ENCODE peak calls at places on chromosomes 13 and 19, in six cellular contexts. One of them, this sample, is unnamed.

GRCh38 chr13:65292488-65292901 is 1937.6 kb downstream of the PCDH9 start:
- DNase-seq in mammary epithelial cell: no peak
- DNase-seq in K562: no peak
- DNase-seq in mesendoderm: peak; percentile 96
- DNase-seq in mesenchymal stem cell: peak; percentile 79
- DNase-seq in colonic mucosa: no peak
- DNase-seq in this sample: peak; percentile 77

GRCh38 chr13:51643114-51643881 is 59.0 kb downstream of the WDFY2 start:
- DNase-seq in mesenchymal stem cell: peak; percentile 95
- DNase-seq in mesendoderm: peak; percentile 89
- DNase-seq in colonic mucosa: no peak
- DNase-seq in K562: no peak
- DNase-seq in mammary epithelial cell: peak; percentile 86
- DNase-seq in this sample: peak; percentile 78

GRCh38 chr13:60604058-60604457 is 207.0 kb downstream of the TDRD3 start:
- DNase-seq in mammary epithelial cell: no peak
- DNase-seq in mesenchymal stem cell: no peak
- DNase-seq in K562: no peak
- DNase-seq in mesendoderm: no peak
- DNase-seq in colonic mucosa: no peak
- DNase-seq in this sample: no peak

GRCh38 chr13:94557836-94558235 is 38.1 kb downstream of the TGDS start:
- DNase-seq in colonic mucosa: no peak
- DNase-seq in mesendoderm: no peak
- DNase-seq in mesenchymal stem cell: peak; percentile 20
- DNase-seq in K562: no peak
- DNase-seq in mammary epithelial cell: no peak
- DNase-seq in this sample: no peak

GRCh38 chr13:33270906-33271538 is 14.5 kb downstream of the STARD13 start:
- DNase-seq in mesenchymal stem cell: peak; percentile 56
- DNase-seq in K562: no peak
- DNase-seq in mammary epithelial cell: no peak
- DNase-seq in colonic mucosa: no peak
- DNase-seq in mesendoderm: no peak
- DNase-seq in this sample: peak; percentile 69

GRCh38 chr13:106899444-106899843 is 331.5 kb upstream of the ARGLU1 start:
- DNase-seq in mesenchymal stem cell: no peak
- DNase-seq in K562: no peak
- DNase-seq in colonic mucosa: no peak
- DNase-seq in mammary epithelial cell: no peak
- DNase-seq in mesendoderm: no peak
- DNase-seq in this sample: no peak

GRCh38 chr13:59834801-59835200 is 328.9 kb downstream of the DIAPH3 start:
- DNase-seq in mammary epithelial cell: peak; percentile 41
- DNase-seq in colonic mucosa: no peak
- DNase-seq in K562: no peak
- DNase-seq in mesendoderm: no peak
- DNase-seq in mesenchymal stem cell: peak; percentile 64
- DNase-seq in this sample: no peak

GRCh38 chr13:101512650-101513049 is 60.2 kb downstream of the ITGBL1 start:
- DNase-seq in mesendoderm: no peak
- DNase-seq in K562: no peak
- DNase-seq in colonic mucosa: no peak
- DNase-seq in mammary epithelial cell: no peak
- DNase-seq in mesenchymal stem cell: no peak
- DNase-seq in this sample: peak; percentile 68

GRCh38 chr13:112131081-112131739 is 64.3 kb downstream of the SOX1 start:
- DNase-seq in K562: no peak
- DNase-seq in colonic mucosa: no peak
- DNase-seq in mesenchymal stem cell: no peak
- DNase-seq in mammary epithelial cell: no peak
- DNase-seq in mesendoderm: no peak
- DNase-seq in this sample: no peak

GRCh38 chr13:97653741-97654140 is 219.8 kb downstream of the RAP2A start:
- DNase-seq in mammary epithelial cell: peak; percentile 55
- DNase-seq in K562: no peak
- DNase-seq in mesendoderm: no peak
- DNase-seq in colonic mucosa: no peak
- DNase-seq in mesenchymal stem cell: no peak
- DNase-seq in this sample: peak; percentile 88

GRCh38 chr13:97648171-97648880 is 214.4 kb downstream of the RAP2A start:
- DNase-seq in colonic mucosa: no peak
- DNase-seq in mesenchymal stem cell: peak; percentile 71
- DNase-seq in mammary epithelial cell: peak; percentile 83
- DNase-seq in K562: no peak
- DNase-seq in mesendoderm: no peak
- DNase-seq in this sample: no peak

GRCh38 chr13:97648881-97649224 is 214.9 kb downstream of the RAP2A start:
- DNase-seq in mammary epithelial cell: no peak
- DNase-seq in colonic mucosa: no peak
- DNase-seq in K562: no peak
- DNase-seq in mesendoderm: peak; percentile 64
- DNase-seq in mesenchymal stem cell: no peak
- DNase-seq in this sample: no peak
- H3K9ac ChIP-seq in mammary epithelial cell: peak overlapping the region; percentile 14
- H3K9ac ChIP-seq in colonic mucosa: no peak overlapping the region
- H3K9ac ChIP-seq in K562: no peak overlapping the region
- H3K9ac ChIP-seq in mesendoderm: no peak overlapping the region
- H3K9ac ChIP-seq in mesenchymal stem cell: no peak overlapping the region
- H3K9ac ChIP-seq in this sample: no peak overlapping the region

GRCh38 chr19:8148088-8148409 is 1.3 kb downstream of the FBN3 start:
- DNase-seq in mammary epithelial cell: no peak
- DNase-seq in mesenchymal stem cell: no peak
- DNase-seq in mesendoderm: no peak
- DNase-seq in colonic mucosa: no peak
- DNase-seq in K562: no peak
- DNase-seq in this sample: no peak
- H3K4me3 ChIP-seq in mammary epithelial cell: no peak overlapping the region
- H3K4me3 ChIP-seq in mesenchymal stem cell: no peak overlapping the region
- H3K4me3 ChIP-seq in mesendoderm: no peak overlapping the region
- H3K4me3 ChIP-seq in colonic mucosa: no peak overlapping the region
- H3K4me3 ChIP-seq in K562: no peak overlapping the region
- H3K4me3 ChIP-seq in this sample: no peak overlapping the region

DNA sequence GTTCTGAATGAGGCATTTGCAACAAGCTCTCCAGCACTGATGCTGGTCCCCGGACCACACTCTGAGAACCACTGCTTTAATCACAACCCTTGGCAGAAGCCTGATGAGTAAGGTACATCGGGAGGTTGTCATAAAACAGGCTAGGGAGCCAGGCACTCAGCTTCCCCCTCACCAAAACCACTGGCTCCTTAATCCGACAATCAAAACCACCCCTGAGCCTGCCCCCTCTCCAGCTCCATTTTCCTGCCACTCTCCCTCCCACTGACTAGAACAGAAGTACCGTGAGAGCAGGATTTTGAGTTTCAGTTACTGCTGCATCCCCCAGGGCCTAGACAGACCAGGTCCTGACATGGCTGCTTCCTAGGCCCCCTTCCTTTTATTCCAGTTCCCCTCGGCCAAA is 7.2 kb downstream of the GSK3A start:
- DNase-seq in K562: no peak
- DNase-seq in mesendoderm: no peak
- DNase-seq in mammary epithelial cell: no peak
- DNase-seq in mesenchymal stem cell: no peak
- DNase-seq in colonic mucosa: no peak
- DNase-seq in this sample: no peak
- H3K36me3 ChIP-seq in K562: peaks cover 89% of the 10 kb centered on the region
- H3K36me3 ChIP-seq in mesendoderm: peaks cover 15% of the 10 kb centered on the region
- H3K36me3 ChIP-seq in mammary epithelial cell: peaks cover 28% of the 10 kb centered on the region
- H3K36me3 ChIP-seq in mesenchymal stem cell: peaks cover 79% of the 10 kb centered on the region
- H3K36me3 ChIP-seq in colonic mucosa: no peaks in the 10 kb centered on the region
- H3K36me3 ChIP-seq in this sample: peaks cover 66% of the 10 kb centered on the region

DNA sequence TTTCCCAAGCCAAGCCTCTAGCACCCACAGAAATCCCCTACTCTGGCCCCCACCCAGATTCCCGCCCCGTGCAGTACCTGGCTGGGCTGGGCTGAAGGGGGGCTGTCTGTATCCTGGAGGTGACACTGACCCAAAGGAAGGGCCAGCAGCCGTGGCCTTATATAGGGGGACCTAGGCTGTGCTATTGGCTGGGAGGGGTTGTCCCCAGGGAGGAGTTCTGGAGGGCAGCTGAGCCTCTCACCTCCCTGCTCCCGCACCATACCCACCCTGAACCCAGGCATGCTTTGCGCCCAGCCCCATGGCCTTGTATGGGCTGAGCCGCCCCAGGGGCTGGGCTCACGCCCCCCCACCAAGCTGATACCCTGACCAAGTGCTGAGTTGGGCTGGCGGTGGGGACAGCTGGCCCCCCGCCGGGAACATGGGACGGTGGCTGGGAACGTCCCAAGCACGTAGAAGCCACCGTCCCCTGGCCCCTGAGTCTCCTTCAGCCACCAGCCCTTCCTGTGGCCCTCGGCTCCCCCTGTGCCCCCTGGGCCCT is at the start of gene CKM:
- DNase-seq in K562: no peak
- DNase-seq in mesendoderm: no peak
- DNase-seq in mammary epithelial cell: no peak
- DNase-seq in colonic mucosa: no peak
- DNase-seq in mesenchymal stem cell: no peak
- DNase-seq in this sample: no peak
- H3K9ac ChIP-seq in K562: no peak within 1 kb of the TSS
- H3K9ac ChIP-seq in mesendoderm: peak within 1 kb of the TSS; percentile 59
- H3K9ac ChIP-seq in mammary epithelial cell: no peak within 1 kb of the TSS
- H3K9ac ChIP-seq in colonic mucosa: no peak within 1 kb of the TSS
- H3K9ac ChIP-seq in mesenchymal stem cell: peak within 1 kb of the TSS; percentile 41
- H3K9ac ChIP-seq in this sample: no peak within 1 kb of the TSS

GRCh38 chr13:39410089-39410901 is 192.7 kb downstream of the LHFPL6 start:
- DNase-seq in mammary epithelial cell: peak; percentile 10
- DNase-seq in mesendoderm: peak; percentile 56
- DNase-seq in mesenchymal stem cell: peak; percentile 41
- DNase-seq in K562: no peak
- DNase-seq in colonic mucosa: no peak
- DNase-seq in this sample: peak; percentile 88
- H3K4me3 ChIP-seq in mammary epithelial cell: no peak overlapping the region
- H3K4me3 ChIP-seq in mesendoderm: no peak overlapping the region
- H3K4me3 ChIP-seq in mesenchymal stem cell: no peak overlapping the region
- H3K4me3 ChIP-seq in K562: no peak overlapping the region
- H3K4me3 ChIP-seq in colonic mucosa: no peak overlapping the region
- H3K4me3 ChIP-seq in this sample: peak overlapping the region; percentile 57

DNA sequence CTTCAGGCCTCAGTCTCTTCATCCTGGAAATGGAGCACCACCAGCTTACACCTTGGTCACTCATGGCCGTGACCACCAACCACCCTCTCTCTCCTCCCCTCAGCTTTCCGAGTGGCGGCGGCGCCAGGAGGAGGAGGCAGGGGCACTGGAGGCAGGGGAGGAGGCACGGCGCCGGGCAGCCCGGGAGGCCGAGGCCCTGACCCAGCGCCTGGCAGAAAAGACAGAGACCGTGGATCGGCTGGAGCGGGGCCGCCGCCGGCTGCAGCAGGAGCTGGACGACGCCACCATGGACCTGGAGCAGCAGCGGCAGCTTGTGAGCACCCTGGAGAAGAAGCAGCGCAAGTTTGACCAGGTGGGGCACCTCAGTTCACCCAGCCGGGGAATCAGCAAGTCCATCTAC is 47.7 kb downstream of the KCNC3 start:
- DNase-seq in K562: no peak
- DNase-seq in mesenchymal stem cell: no peak
- DNase-seq in mesendoderm: no peak
- DNase-seq in colonic mucosa: no peak
- DNase-seq in mammary epithelial cell: no peak
- DNase-seq in this sample: no peak
- H3K36me3 ChIP-seq in K562: no peaks in the 10 kb centered on the region
- H3K36me3 ChIP-seq in mesenchymal stem cell: no peaks in the 10 kb centered on the region
- H3K36me3 ChIP-seq in mesendoderm: no peaks in the 10 kb centered on the region
- H3K36me3 ChIP-seq in colonic mucosa: no peaks in the 10 kb centered on the region
- H3K36me3 ChIP-seq in mammary epithelial cell: no peaks in the 10 kb centered on the region
- H3K36me3 ChIP-seq in this sample: peaks cover 5% of the 10 kb centered on the region

DNA sequence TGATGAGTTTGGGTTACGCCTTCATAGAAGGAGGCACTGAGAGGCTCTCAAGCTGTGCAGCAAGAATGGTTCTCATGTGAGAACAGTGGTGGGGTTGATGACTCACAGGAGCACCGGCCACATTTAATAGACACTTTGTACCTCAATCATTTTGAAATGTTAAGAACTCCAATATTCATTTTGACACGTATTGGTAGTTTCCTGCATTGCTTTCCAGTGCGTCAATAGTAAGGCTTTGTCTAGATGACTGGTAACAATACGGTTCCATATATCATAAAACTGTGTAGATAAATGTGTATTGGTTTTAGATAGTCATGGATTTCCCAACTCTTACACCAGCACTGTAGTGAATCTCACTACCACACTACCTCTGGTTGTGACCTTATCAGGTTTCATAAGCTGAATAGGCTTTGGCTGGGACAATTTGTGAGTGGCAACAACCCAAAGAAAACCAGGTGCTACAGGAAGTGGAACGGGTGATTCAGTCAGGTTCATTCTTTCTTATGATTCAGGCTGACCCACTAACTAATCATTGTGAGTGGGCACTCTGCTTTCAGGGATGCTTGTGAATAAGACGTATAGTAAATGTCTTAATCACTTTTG is 362.6 kb downstream of the KLF5 start:
- DNase-seq in mesendoderm: no peak
- DNase-seq in colonic mucosa: peak; percentile 48
- DNase-seq in mesenchymal stem cell: no peak
- DNase-seq in mammary epithelial cell: peak; percentile 100
- DNase-seq in K562: no peak
- DNase-seq in this sample: no peak
- H3K9ac ChIP-seq in mesendoderm: no peak overlapping the region
- H3K9ac ChIP-seq in colonic mucosa: no peak overlapping the region
- H3K9ac ChIP-seq in mesenchymal stem cell: no peak overlapping the region
- H3K9ac ChIP-seq in mammary epithelial cell: peak overlapping the region; percentile 83
- H3K9ac ChIP-seq in K562: no peak overlapping the region
- H3K9ac ChIP-seq in this sample: no peak overlapping the region

DNA sequence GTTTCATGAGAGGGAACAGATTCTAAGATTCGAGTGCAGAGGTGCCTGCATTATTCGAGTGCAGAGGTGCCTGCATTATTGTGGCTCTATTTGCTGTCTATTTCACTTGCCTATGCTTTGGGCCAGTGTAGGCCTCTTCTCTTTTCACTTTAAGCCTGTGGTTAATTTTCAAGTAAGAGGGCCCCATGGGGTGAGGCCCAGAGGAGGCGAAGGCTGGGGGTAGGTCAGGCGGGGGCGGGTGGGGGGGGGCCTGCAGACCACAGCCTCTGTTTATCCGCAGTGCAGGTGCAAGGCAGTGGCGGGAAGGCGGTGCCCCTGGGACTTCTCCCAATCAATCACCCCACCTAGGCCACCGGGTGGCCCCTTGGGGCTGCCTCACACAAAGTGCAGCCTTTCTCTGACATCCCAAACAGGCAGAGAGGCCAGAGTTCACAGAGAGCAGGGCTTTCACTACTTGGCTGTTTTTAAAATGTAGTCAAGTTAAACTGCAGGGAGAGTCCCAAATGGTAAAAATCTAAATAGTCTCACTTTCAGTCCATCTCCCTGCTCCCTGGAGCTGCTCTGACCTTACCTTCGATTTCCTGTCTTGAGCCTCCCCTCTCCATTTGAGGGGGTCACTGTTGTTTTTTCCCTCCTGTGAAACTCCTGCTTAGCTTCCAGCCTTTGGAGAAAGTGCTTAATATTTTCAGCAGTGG is 249.1 kb downstream of the DLEU7 start:
- DNase-seq in mesenchymal stem cell: no peak
- DNase-seq in K562: no peak
- DNase-seq in mesendoderm: no peak
- DNase-seq in mammary epithelial cell: no peak
- DNase-seq in colonic mucosa: no peak
- DNase-seq in this sample: no peak
- H3K4me3 ChIP-seq in mesenchymal stem cell: no peak overlapping the region
- H3K4me3 ChIP-seq in K562: no peak overlapping the region
- H3K4me3 ChIP-seq in mesendoderm: no peak overlapping the region
- H3K4me3 ChIP-seq in mammary epithelial cell: no peak overlapping the region
- H3K4me3 ChIP-seq in colonic mucosa: no peak overlapping the region
- H3K4me3 ChIP-seq in this sample: no peak overlapping the region